ENCODE peak calls at places on chromosomes 1 and 21, in nine cellular contexts. S, T, J, B, P, N, M, H and C are unnamed samples.

GRCh38 chr1:83978056-83978455 is 20.9 kb downstream of the TTLL7 start:
- DNase-seq in B (no peak), T (no peak), N (peak), H (no peak), P (no peak), S (no peak), J (no peak), M (no peak), C (no peak)

GRCh38 chr21:24941316-24942185 is 665.7 kb downstream of the MRPL39 start:
- DNase-seq in B (no peak), P (no peak), J (peak), S (no peak), H (no peak), M (peak), N (peak), T (peak), C (no peak)

GRCh38 chr21:42248783-42249597 is 30.1 kb downstream of the ABCG1 start:
- DNase-seq in H (peak), M (no peak), N (no peak), P (no peak), S (no peak), J (no peak), B (no peak), T (no peak), C (no peak)

GRCh38 chr1:155932487-155932886 is 1.7 kb downstream of the KHDC4 start:
- DNase-seq in H (no peak), J (no peak), T (no peak), P (no peak), S (no peak), M (no peak), B (no peak), N (no peak), C (no peak)

GRCh38 chr1:143720087-143721023 is 251.4 kb downstream of the FAM72C start:
- DNase-seq in J (no peak), B (peak), S (no peak), M (no peak), P (peak), H (no peak), N (peak), T (no peak), C (no peak)

GRCh38 chr1:60073605-60074278 is at the start of gene C1orf87:
- DNase-seq in M (no peak), N (no peak), P (no peak), J (no peak), T (no peak), S (no peak), H (peak), B (no peak), C (no peak)

GRCh38 chr1:26584022-26584485 is 54.5 kb downstream of the RPS6KA1 start:
- DNase-seq in B (no peak), S (peak), J (peak), P (no peak), N (no peak), T (no peak), H (no peak), M (no peak), C (no peak)

GRCh38 chr21:34351786-34352241 is 12.0 kb upstream of the KCNE2 start:
- DNase-seq in N (peak), B (peak), P (no peak), S (no peak), H (no peak), T (peak), M (peak), J (peak), C (no peak)

GRCh38 chr1:183470961-183471747 is 1.1 kb upstream of the SMG7 start:
- DNase-seq in J (peak), N (peak), B (peak), P (peak), S (peak), T (no peak), M (peak), H (peak), C (peak)

GRCh38 chr1:204325944-204326343 is 33.8 kb downstream of the PLEKHA6 start:
- DNase-seq in J (no peak), P (no peak), N (no peak), M (no peak), T (no peak), S (no peak), H (no peak), B (no peak), C (no peak)

GRCh38 chr1:36653850-36654249 is 171.1 kb upstream of the CSF3R start:
- DNase-seq in P (peak), M (no peak), B (no peak), T (peak), N (no peak), J (no peak), H (no peak), S (no peak), C (no peak)
- TF ChIP-seq CTCF in P (peak), M (no peak), B (no peak), T (peak), N (no peak), J (no peak), H (no peak), S (no peak), C (no peak)

GRCh38 chr1:209076688-209077087 is 506.8 kb upstream of the CAMK1G start:
- DNase-seq in J (no peak), M (no peak), P (peak), H (no peak), N (peak), T (no peak), S (no peak), B (no peak), C (no peak)
- TF ChIP-seq CTCF in J (peak), M (peak), P (peak), H (no peak), N (peak), T (peak), S (no peak), B (peak), C (no peak)

GRCh38 chr1:38873027-38873969 is at the start of gene MYCBP:
- DNase-seq in B (peak), N (peak), T (peak), J (peak), P (peak), S (peak), H (peak), M (peak), C (peak)
- TF ChIP-seq CTCF in B (no peak), N (no peak), T (no peak), J (no peak), P (no peak), S (peak), H (no peak), M (no peak), C (peak)

GRCh38 chr21:44993321-44994015 is 53.6 kb downstream of the SLX9 start:
- DNase-seq in M (no peak), H (peak), J (no peak), B (no peak), N (no peak), S (no peak), P (no peak), T (no peak), C (no peak)

GRCh38 chr21:44989943-44990780 is 50.3 kb downstream of the SLX9 start:
- DNase-seq in S (no peak), B (peak), M (no peak), N (peak), J (peak), T (no peak), H (peak), P (no peak), C (no peak)

GRCh38 chr21:44990921-44991320 is 51.1 kb downstream of the SLX9 start:
- DNase-seq in J (no peak), T (no peak), B (peak), M (no peak), S (no peak), P (no peak), H (peak), N (no peak), C (no peak)

GRCh38 chr21:44992608-44993031 is 52.8 kb downstream of the SLX9 start:
- DNase-seq in H (peak), P (no peak), S (no peak), N (no peak), M (no peak), J (no peak), T (no peak), B (peak), C (no peak)

DNA sequence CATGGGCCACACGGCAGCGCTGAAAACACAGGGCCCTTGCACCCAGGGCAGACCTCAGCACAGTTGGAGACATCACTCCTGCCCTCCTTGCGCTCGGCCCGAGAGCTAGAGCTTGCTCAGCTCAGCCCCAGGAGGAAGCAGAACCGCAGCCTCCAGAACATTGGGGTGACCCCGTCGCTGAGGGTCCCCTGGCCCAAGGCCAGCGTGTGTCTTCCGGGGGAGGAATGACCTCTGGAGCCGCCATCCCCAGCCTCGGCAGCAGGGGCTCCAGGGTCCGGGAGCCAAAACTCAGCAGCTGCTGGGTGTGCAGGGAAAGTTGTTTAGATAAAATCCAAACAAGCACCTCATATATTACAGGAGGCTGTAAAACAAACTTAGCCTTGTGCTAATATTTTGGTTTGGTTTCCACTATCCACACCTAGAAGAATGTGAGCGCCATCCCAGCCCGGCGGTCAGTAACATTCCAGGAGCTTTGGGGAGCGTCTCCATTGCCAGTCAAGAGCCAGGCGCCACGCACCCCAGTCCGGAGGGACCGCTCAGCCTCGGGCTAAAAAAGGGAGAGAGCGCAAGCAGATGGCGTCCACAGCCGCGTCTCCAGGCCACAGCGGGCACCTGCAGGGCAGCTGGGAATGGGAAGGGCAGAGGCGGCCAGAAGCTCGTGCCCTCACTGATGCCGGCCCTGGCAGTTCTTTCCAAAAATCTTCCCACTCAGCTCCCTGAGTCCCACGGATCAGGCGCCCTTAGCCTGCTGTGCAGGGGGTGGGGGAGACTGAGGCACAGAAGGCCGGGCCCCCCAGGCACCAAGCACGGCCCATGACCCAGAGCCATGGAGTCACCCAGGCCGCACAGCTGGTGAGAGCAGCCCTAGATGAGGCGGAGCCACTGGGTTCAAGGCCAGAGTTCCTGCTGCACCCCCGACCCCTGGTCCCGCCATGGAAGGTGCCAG is 52.0 kb downstream of the SLX9 start:
- DNase-seq in N (no peak), T (no peak), B (peak), H (peak), P (no peak), S (no peak), M (peak), J (no peak), C (no peak)
- TF ChIP-seq CTCF in N (no peak), T (no peak), B (no peak), H (no peak), P (no peak), S (no peak), M (no peak), J (no peak), C (no peak)

GRCh38 chr1:47703161-47703825 is 265.4 kb downstream of the FOXD2 start:
- DNase-seq in J (no peak), B (no peak), S (no peak), P (no peak), M (no peak), H (no peak), N (no peak), T (no peak), C (no peak)

GRCh38 chr1:47701741-47702515 is 264.1 kb downstream of the FOXD2 start:
- DNase-seq in S (no peak), P (no peak), J (no peak), T (no peak), B (no peak), H (no peak), N (no peak), M (no peak), C (no peak)

GRCh38 chr1:47705517-47706130 is 267.8 kb downstream of the FOXD2 start:
- DNase-seq in P (no peak), N (no peak), T (no peak), J (no peak), S (no peak), B (no peak), H (no peak), M (no peak), C (no peak)

GRCh38 chr1:47701283-47701682 is 263.4 kb downstream of the FOXD2 start:
- DNase-seq in J (no peak), N (no peak), S (no peak), T (no peak), B (no peak), H (no peak), P (no peak), M (no peak), C (no peak)

DNA sequence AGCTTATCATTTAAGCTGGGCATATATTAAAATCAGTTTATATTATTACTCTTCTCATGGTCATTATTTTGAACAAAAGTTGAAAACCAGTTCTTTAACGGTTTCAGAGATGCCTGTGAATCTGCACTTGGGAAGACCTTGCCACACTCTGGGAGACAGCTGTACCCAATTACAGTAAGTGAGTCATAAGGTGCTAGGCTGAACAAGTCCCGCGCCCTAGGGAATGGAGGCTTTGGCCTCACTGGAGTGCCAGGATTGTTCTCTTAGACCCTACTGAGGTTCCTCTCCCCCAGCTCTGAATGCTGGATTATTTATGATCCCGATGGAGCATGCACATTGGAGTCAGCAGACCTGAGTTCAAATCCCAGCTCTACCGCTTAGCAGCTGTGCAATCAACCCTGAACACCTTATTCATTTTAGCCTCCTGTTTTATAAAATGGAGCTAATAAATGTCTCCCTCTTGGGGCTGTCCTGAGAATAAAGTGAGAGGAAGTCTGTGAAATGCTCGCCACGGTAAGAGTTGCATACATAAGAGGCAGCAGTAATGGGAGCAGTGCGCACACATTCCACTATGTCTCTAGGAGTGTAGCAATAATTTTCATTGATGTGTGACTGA is 266.2 kb downstream of the FOXD2 start:
- DNase-seq in S (no peak), N (no peak), M (peak), H (no peak), B (no peak), P (peak), J (no peak), T (no peak), C (no peak)
- TF ChIP-seq CTCF in S (no peak), N (peak), M (peak), H (no peak), B (no peak), P (peak), J (peak), T (peak), C (no peak)

GRCh38 chr1:108124622-108125311 is 75.4 kb downstream of the SLC25A24 start:
- DNase-seq in T (no peak), P (no peak), H (no peak), J (no peak), B (no peak), N (no peak), M (no peak), S (no peak), C (no peak)

GRCh38 chr1:108124023-108124422 is 76.1 kb downstream of the SLC25A24 start:
- DNase-seq in S (no peak), B (no peak), J (no peak), P (no peak), M (no peak), T (no peak), N (no peak), H (no peak), C (no peak)

GRCh38 chr1:108125312-108126138 is 74.6 kb downstream of the SLC25A24 start:
- DNase-seq in S (peak), M (peak), H (no peak), N (peak), B (peak), J (peak), T (peak), P (peak), C (peak)

GRCh38 chr1:108130812-108131211 is 69.3 kb downstream of the SLC25A24 start:
- DNase-seq in S (no peak), B (no peak), H (peak), N (no peak), T (no peak), J (no peak), P (no peak), M (no peak), C (no peak)

GRCh38 chr1:108129999-108130398 is 70.1 kb downstream of the SLC25A24 start:
- DNase-seq in P (no peak), H (no peak), T (no peak), J (no peak), S (no peak), M (no peak), N (no peak), B (no peak), C (no peak)
- TF ChIP-seq CTCF in P (no peak), H (no peak), T (no peak), J (no peak), S (no peak), M (no peak), N (no peak), B (no peak), C (no peak)

DNA sequence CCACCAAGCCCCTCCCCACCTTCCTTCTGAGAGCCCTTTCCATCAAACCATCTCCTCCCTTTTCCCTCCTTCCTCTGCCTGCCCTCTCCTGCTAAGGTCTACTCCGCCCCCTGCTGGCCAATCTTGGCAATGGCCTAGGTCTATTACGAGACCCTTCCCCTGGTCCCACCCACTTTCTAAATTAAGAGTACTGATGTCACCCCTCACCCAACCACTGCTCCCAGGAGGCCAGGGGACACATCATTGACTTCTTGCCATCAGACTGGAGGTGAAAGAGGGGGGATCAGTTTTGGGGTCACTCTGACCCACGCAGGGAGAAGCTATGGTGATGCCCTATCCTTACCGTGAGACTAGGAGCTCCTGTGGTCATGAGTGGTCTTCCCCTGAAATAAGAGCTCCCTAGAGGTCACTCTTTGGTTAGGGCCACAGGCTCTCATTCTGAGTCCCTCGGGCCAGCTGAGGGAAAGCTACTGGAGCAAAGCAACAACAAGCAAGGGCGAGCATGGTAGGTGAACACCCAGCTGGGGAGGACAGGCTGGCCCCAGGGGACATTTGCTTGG is 34.6 kb upstream of the S100A7 start:
- DNase-seq in S (peak), T (no peak), N (peak), P (no peak), J (peak), H (peak), M (peak), B (peak), C (peak)
- TF ChIP-seq CTCF in S (peak), T (peak), N (peak), P (peak), J (peak), H (peak), M (peak), B (peak), C (peak)